ENCODE peak calls at places on chromosomes 5 and 9, in five cellular contexts. Z is mucosa of descending colon; F is CD8-positive, alpha-beta memory T cell; W is type B pancreatic cell; D is tibial artery. I is an unnamed sample.

GRCh38 chr5:179148703-179149170 is 88.6 kb downstream of the ZNF354C start:
- DNase-seq in Z (no peak), W (no peak), D (no peak), F (no peak), I (peak)

GRCh38 chr5:179164331-179165311 is 104.4 kb downstream of the ZNF354C start:
- DNase-seq in D (no peak), W (no peak), F (no peak), Z (no peak), I (peak)

GRCh38 chr5:176596689-176597416 is 13.1 kb downstream of the GPRIN1 start:
- DNase-seq in W (no peak), Z (peak), D (no peak), F (peak), I (no peak)

GRCh38 chr5:124812771-124813358 is 66.4 kb upstream of the ZNF608 start:
- DNase-seq in F (no peak), D (no peak), Z (no peak), W (no peak), I (no peak)

GRCh38 chr5:176730815-176731475 is 79.4 kb upstream of the UNC5A start:
- DNase-seq in Z (no peak), W (no peak), D (no peak), F (no peak), I (no peak)

GRCh38 chr5:172496671-172497371 is 42.5 kb upstream of the SH3PXD2B start:
- DNase-seq in D (no peak), F (no peak), Z (no peak), W (peak), I (peak)

GRCh38 chr5:119515192-119515591 is 62.9 kb downstream of the HSD17B4 start:
- DNase-seq in W (no peak), F (no peak), D (no peak), Z (no peak), I (no peak)

GRCh38 chr9:122158202-122158601 is 1.4 kb downstream of the NDUFA8 start:
- DNase-seq in F (no peak), D (no peak), W (no peak), Z (no peak), I (no peak)

GRCh38 chr5:93039888-93040287 is 541.1 kb downstream of the NR2F1-AS1 start:
- DNase-seq in D (no peak), F (no peak), W (no peak), Z (no peak), I (no peak)

GRCh38 chr9:111118256-111118950 is 80.1 kb upstream of the LPAR1 start:
- DNase-seq in W (no peak), Z (no peak), D (no peak), F (no peak), I (no peak)

GRCh38 chr5:107669543-107670027 is 1.2 kb downstream of the EFNA5 start:
- DNase-seq in Z (peak), W (no peak), D (peak), F (no peak), I (peak)

GRCh38 chr5:112628219-112628618 is 109.5 kb upstream of the APC start:
- DNase-seq in D (no peak), F (no peak), W (no peak), Z (no peak), I (no peak)

GRCh38 chr9:93958875-93959682 is 3.9 kb upstream of the BARX1 start:
- DNase-seq in D (no peak), F (no peak), Z (no peak), W (no peak), I (no peak)

GRCh38 chr5:76724871-76725270 is 8.9 kb downstream of the F2R start:
- DNase-seq in Z (no peak), W (no peak), D (no peak), F (no peak), I (no peak)

GRCh38 chr5:134547579-134547978 is 22.1 kb downstream of the JADE2 start:
- DNase-seq in D (peak), F (no peak), Z (no peak), W (no peak), I (peak)

GRCh38 chr9:127921592-127922120 is 4.8 kb upstream of the ST6GALNAC4 start:
- DNase-seq in F (peak), D (no peak), Z (peak), W (no peak), I (peak)

GRCh38 chr9:21974542-21975409 is 19.4 kb downstream of the CDKN2A start:
- DNase-seq in Z (no peak), W (no peak), F (peak), D (no peak), I (no peak)

GRCh38 chr5:137604348-137605095 is 105.4 kb upstream of the SPOCK1 start:
- DNase-seq in W (peak), D (no peak), Z (no peak), F (no peak), I (no peak)

GRCh38 chr9:2496160-2496559 is 125.4 kb upstream of the VLDLR start:
- DNase-seq in W (no peak), Z (no peak), F (no peak), D (no peak), I (no peak)

GRCh38 chr5:5665225-5666075 is 243.0 kb downstream of the ICE1 start:
- DNase-seq in D (no peak), W (no peak), Z (no peak), F (no peak), I (no peak)

GRCh38 chr5:39203291-39203922 is 16.0 kb downstream of the FYB1 start:
- DNase-seq in Z (no peak), F (no peak), D (no peak), W (no peak), I (no peak)

GRCh38 chr9:38083858-38084555 is 15.0 kb upstream of the SHB start:
- DNase-seq in D (no peak), F (no peak), Z (no peak), W (peak), I (no peak)

GRCh38 chr5:139666551-139666950 is 18.4 kb downstream of the CXXC5 start:
- DNase-seq in Z (no peak), D (no peak), F (no peak), W (no peak), I (no peak)

GRCh38 chr5:170159101-170159698 is 53.5 kb downstream of the FOXI1 start:
- DNase-seq in F (no peak), D (no peak), Z (no peak), W (no peak), I (no peak)

GRCh38 chr5:92911293-92911692 is 669.7 kb downstream of the NR2F1-AS1 start:
- DNase-seq in Z (no peak), F (no peak), W (no peak), D (no peak), I (no peak)

GRCh38 chr5:66828551-66829421 is 232.6 kb downstream of the MAST4 start:
- DNase-seq in Z (peak), D (peak), W (no peak), F (peak), I (peak)